ENCODE peak calls at places on chromosome 12, in ten cellular contexts. One of them, this sample, is unnamed.

GRCh38 chr12:89882051-89882450 is 173.4 kb upstream of the ATP2B1 start:
- DNase-seq in RWPE1: no peak
- DNase-seq in AG04450: no peak
- DNase-seq in SK-N-SH: no peak
- DNase-seq in HFFc6: no peak
- DNase-seq in tibial artery: no peak
- DNase-seq in lower lobe of right lung: no peak
- DNase-seq in upper lobe of right lung: no peak
- DNase-seq in bronchial epithelial cell: no peak
- DNase-seq in lower leg skin: no peak
- DNase-seq in this sample: no peak

GRCh38 chr12:128671528-128672042 is 152.2 kb downstream of the SLC15A4 start:
- DNase-seq in upper lobe of right lung: no peak
- DNase-seq in lower lobe of right lung: no peak
- DNase-seq in HFFc6: no peak
- DNase-seq in AG04450: no peak
- DNase-seq in lower leg skin: no peak
- DNase-seq in SK-N-SH: no peak
- DNase-seq in bronchial epithelial cell: no peak
- DNase-seq in RWPE1: no peak
- DNase-seq in tibial artery: no peak
- DNase-seq in this sample: no peak

GRCh38 chr12:32515137-32515860 is 115.9 kb downstream of the FGD4 start:
- DNase-seq in tibial artery: no peak
- DNase-seq in lower lobe of right lung: no peak
- DNase-seq in bronchial epithelial cell: no peak
- DNase-seq in SK-N-SH: no peak
- DNase-seq in upper lobe of right lung: no peak
- DNase-seq in HFFc6: no peak
- DNase-seq in lower leg skin: no peak
- DNase-seq in AG04450: no peak
- DNase-seq in RWPE1: no peak
- DNase-seq in this sample: no peak

GRCh38 chr12:13566286-13566685 is 369.8 kb downstream of the EMP1 start:
- DNase-seq in bronchial epithelial cell: peak
- DNase-seq in RWPE1: no peak
- DNase-seq in upper lobe of right lung: no peak
- DNase-seq in SK-N-SH: no peak
- DNase-seq in lower lobe of right lung: no peak
- DNase-seq in tibial artery: no peak
- DNase-seq in AG04450: no peak
- DNase-seq in HFFc6: no peak
- DNase-seq in lower leg skin: no peak
- DNase-seq in this sample: no peak

GRCh38 chr12:10455766-10456165 is 2.6 kb upstream of the KLRC1 start:
- DNase-seq in lower lobe of right lung: no peak
- DNase-seq in AG04450: no peak
- DNase-seq in tibial artery: no peak
- DNase-seq in RWPE1: no peak
- DNase-seq in bronchial epithelial cell: no peak
- DNase-seq in upper lobe of right lung: no peak
- DNase-seq in lower leg skin: no peak
- DNase-seq in SK-N-SH: no peak
- DNase-seq in HFFc6: no peak
- DNase-seq in this sample: no peak

GRCh38 chr12:75933136-75933535 is 98.4 kb downstream of the PHLDA1 start:
- DNase-seq in SK-N-SH: no peak
- DNase-seq in upper lobe of right lung: no peak
- DNase-seq in tibial artery: no peak
- DNase-seq in AG04450: peak
- DNase-seq in RWPE1: peak
- DNase-seq in HFFc6: peak
- DNase-seq in lower lobe of right lung: no peak
- DNase-seq in lower leg skin: no peak
- DNase-seq in bronchial epithelial cell: peak
- DNase-seq in this sample: peak

GRCh38 chr12:12562016-12562483 is 613 bp downstream of the DUSP16 start:
- DNase-seq in HFFc6: no peak
- DNase-seq in AG04450: no peak
- DNase-seq in lower lobe of right lung: peak
- DNase-seq in bronchial epithelial cell: no peak
- DNase-seq in SK-N-SH: no peak
- DNase-seq in tibial artery: no peak
- DNase-seq in lower leg skin: no peak
- DNase-seq in upper lobe of right lung: peak
- DNase-seq in RWPE1: no peak
- DNase-seq in this sample: no peak

GRCh38 chr12:19912996-19913395 is 455.3 kb upstream of the PDE3A start:
- DNase-seq in RWPE1: no peak
- DNase-seq in upper lobe of right lung: no peak
- DNase-seq in HFFc6: no peak
- DNase-seq in tibial artery: no peak
- DNase-seq in lower leg skin: no peak
- DNase-seq in AG04450: no peak
- DNase-seq in lower lobe of right lung: no peak
- DNase-seq in bronchial epithelial cell: no peak
- DNase-seq in SK-N-SH: no peak
- DNase-seq in this sample: no peak

GRCh38 chr12:21939435-21939834 is 1.8 kb downstream of the ABCC9 start:
- DNase-seq in AG04450: no peak
- DNase-seq in lower leg skin: no peak
- DNase-seq in RWPE1: no peak
- DNase-seq in tibial artery: no peak
- DNase-seq in SK-N-SH: no peak
- DNase-seq in upper lobe of right lung: no peak
- DNase-seq in lower lobe of right lung: no peak
- DNase-seq in HFFc6: no peak
- DNase-seq in bronchial epithelial cell: no peak
- DNase-seq in this sample: no peak

GRCh38 chr12:21940972-21941521 is at the start of gene ABCC9:
- DNase-seq in HFFc6: no peak
- DNase-seq in bronchial epithelial cell: peak
- DNase-seq in lower lobe of right lung: peak
- DNase-seq in AG04450: no peak
- DNase-seq in upper lobe of right lung: peak
- DNase-seq in tibial artery: peak
- DNase-seq in RWPE1: no peak
- DNase-seq in lower leg skin: peak
- DNase-seq in SK-N-SH: peak
- DNase-seq in this sample: no peak

GRCh38 chr12:21942377-21942703 is 1.1 kb upstream of the ABCC9 start:
- DNase-seq in SK-N-SH: no peak
- DNase-seq in AG04450: no peak
- DNase-seq in RWPE1: no peak
- DNase-seq in HFFc6: no peak
- DNase-seq in lower lobe of right lung: peak
- DNase-seq in upper lobe of right lung: no peak
- DNase-seq in tibial artery: no peak
- DNase-seq in bronchial epithelial cell: no peak
- DNase-seq in lower leg skin: no peak
- DNase-seq in this sample: no peak

GRCh38 chr12:21940549-21940948 is 677 bp downstream of the ABCC9 start:
- DNase-seq in HFFc6: no peak
- DNase-seq in upper lobe of right lung: peak
- DNase-seq in lower leg skin: no peak
- DNase-seq in bronchial epithelial cell: peak
- DNase-seq in RWPE1: no peak
- DNase-seq in lower lobe of right lung: no peak
- DNase-seq in tibial artery: no peak
- DNase-seq in AG04450: no peak
- DNase-seq in SK-N-SH: no peak
- DNase-seq in this sample: no peak

DNA sequence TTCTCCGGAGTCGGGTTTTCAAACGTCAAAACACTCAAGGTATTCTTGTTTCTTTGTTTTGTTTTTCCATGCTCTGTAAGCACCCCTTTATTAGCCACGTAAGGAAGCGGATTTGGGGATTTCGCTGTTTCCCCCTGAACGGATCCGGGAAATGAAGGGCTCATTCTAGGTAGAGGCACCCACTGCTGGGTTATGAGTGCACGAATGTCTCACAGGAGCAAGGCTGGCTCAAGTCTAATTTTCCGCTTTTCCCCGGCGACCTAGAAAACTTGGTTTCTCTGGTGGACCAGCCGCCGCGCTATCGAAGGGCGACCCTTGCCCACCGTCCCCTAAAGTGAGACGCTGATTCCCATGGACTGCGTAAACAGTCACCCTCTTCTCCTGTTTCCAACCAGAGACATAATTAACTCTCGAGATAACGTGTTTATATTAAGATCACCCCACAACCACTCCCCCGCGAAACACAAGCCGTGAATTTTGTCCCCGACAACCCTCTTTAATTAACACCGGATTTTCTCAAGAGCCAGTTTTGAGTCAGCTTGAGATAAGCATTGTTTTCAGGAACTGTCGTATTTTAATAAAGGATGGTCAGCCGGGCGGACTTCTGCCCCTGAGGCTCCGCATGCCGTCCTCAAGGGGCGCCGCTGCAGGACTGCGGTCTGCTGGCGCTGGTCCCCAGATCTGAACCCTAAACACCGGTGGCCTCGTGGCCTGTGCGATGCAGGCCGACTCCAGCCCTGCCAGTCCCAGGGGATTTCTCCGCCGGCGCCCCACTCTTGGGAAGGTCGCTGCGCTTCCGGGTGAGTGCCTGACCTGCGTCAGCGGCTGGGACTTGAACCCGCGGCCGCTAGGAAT is 523 bp upstream of the ABCC9 start:
- DNase-seq in lower leg skin: peak
- DNase-seq in AG04450: no peak
- DNase-seq in HFFc6: no peak
- DNase-seq in RWPE1: no peak
- DNase-seq in tibial artery: peak
- DNase-seq in lower lobe of right lung: peak
- DNase-seq in bronchial epithelial cell: peak
- DNase-seq in SK-N-SH: peak
- DNase-seq in upper lobe of right lung: peak
- DNase-seq in this sample: no peak
- TF ChIP-seq CTCF in lower leg skin: no peak
- TF ChIP-seq CTCF in AG04450: peak
- TF ChIP-seq CTCF in HFFc6: peak
- TF ChIP-seq CTCF in RWPE1: no peak
- TF ChIP-seq CTCF in tibial artery: peak
- TF ChIP-seq CTCF in lower lobe of right lung: peak
- TF ChIP-seq CTCF in bronchial epithelial cell: peak
- TF ChIP-seq CTCF in SK-N-SH: peak
- TF ChIP-seq CTCF in upper lobe of right lung: peak
- TF ChIP-seq CTCF in this sample: peak

GRCh38 chr12:83390186-83390585 is 703.5 kb downstream of the TMTC2 start:
- DNase-seq in RWPE1: no peak
- DNase-seq in upper lobe of right lung: no peak
- DNase-seq in lower lobe of right lung: no peak
- DNase-seq in HFFc6: no peak
- DNase-seq in lower leg skin: no peak
- DNase-seq in AG04450: no peak
- DNase-seq in bronchial epithelial cell: no peak
- DNase-seq in SK-N-SH: no peak
- DNase-seq in tibial artery: no peak
- DNase-seq in this sample: no peak

GRCh38 chr12:83388551-83388950 is 701.8 kb downstream of the TMTC2 start:
- DNase-seq in HFFc6: no peak
- DNase-seq in bronchial epithelial cell: no peak
- DNase-seq in tibial artery: no peak
- DNase-seq in lower lobe of right lung: no peak
- DNase-seq in RWPE1: no peak
- DNase-seq in upper lobe of right lung: no peak
- DNase-seq in AG04450: no peak
- DNase-seq in SK-N-SH: no peak
- DNase-seq in lower leg skin: no peak
- DNase-seq in this sample: no peak

GRCh38 chr12:83389237-83389996 is 702.7 kb downstream of the TMTC2 start:
- DNase-seq in HFFc6: no peak
- DNase-seq in lower lobe of right lung: peak
- DNase-seq in bronchial epithelial cell: no peak
- DNase-seq in AG04450: no peak
- DNase-seq in upper lobe of right lung: peak
- DNase-seq in lower leg skin: no peak
- DNase-seq in RWPE1: no peak
- DNase-seq in SK-N-SH: no peak
- DNase-seq in tibial artery: no peak
- DNase-seq in this sample: no peak
- TF ChIP-seq CTCF in HFFc6: no peak
- TF ChIP-seq CTCF in lower lobe of right lung: peak
- TF ChIP-seq CTCF in bronchial epithelial cell: peak
- TF ChIP-seq CTCF in AG04450: no peak
- TF ChIP-seq CTCF in upper lobe of right lung: no peak
- TF ChIP-seq CTCF in lower leg skin: no peak
- TF ChIP-seq CTCF in RWPE1: no peak
- TF ChIP-seq CTCF in SK-N-SH: peak
- TF ChIP-seq CTCF in tibial artery: no peak
- TF ChIP-seq CTCF in this sample: no peak

DNA sequence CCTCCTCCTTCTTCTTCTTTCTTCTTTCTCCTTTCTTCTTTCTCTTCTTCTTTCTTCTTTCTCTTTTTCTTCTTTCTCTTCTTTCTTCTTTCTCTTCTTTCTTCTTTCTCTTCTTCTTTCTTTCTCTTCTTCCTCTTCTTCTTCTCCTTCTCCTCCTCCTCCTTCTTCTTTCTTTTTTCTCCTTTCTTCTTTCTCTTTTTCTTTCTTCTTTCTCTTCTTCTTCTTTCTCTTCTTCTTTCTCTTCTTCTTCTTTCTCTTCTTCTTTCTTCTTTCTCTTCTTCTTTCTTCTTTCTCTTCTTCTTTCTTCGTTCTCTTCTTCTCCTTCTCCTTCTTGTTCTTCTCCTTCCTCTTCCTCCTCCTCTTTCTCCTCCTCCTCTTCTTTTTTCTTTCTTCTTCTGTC is 1230.7 kb upstream of the USP15 start:
- DNase-seq in lower leg skin: no peak
- DNase-seq in AG04450: no peak
- DNase-seq in RWPE1: no peak
- DNase-seq in upper lobe of right lung: no peak
- DNase-seq in lower lobe of right lung: no peak
- DNase-seq in bronchial epithelial cell: no peak
- DNase-seq in SK-N-SH: no peak
- DNase-seq in tibial artery: no peak
- DNase-seq in HFFc6: no peak
- DNase-seq in this sample: no peak
- TF ChIP-seq CTCF in lower leg skin: no peak
- TF ChIP-seq CTCF in AG04450: no peak
- TF ChIP-seq CTCF in RWPE1: no peak
- TF ChIP-seq CTCF in upper lobe of right lung: no peak
- TF ChIP-seq CTCF in lower lobe of right lung: no peak
- TF ChIP-seq CTCF in bronchial epithelial cell: no peak
- TF ChIP-seq CTCF in SK-N-SH: no peak
- TF ChIP-seq CTCF in tibial artery: no peak
- TF ChIP-seq CTCF in HFFc6: no peak
- TF ChIP-seq CTCF in this sample: no peak

GRCh38 chr12:62468394-62468793 is 1.8 kb downstream of the MON2 start:
- DNase-seq in lower lobe of right lung: no peak
- DNase-seq in AG04450: no peak
- DNase-seq in tibial artery: no peak
- DNase-seq in upper lobe of right lung: no peak
- DNase-seq in bronchial epithelial cell: no peak
- DNase-seq in SK-N-SH: no peak
- DNase-seq in RWPE1: no peak
- DNase-seq in lower leg skin: no peak
- DNase-seq in HFFc6: no peak
- DNase-seq in this sample: no peak

GRCh38 chr12:62468935-62469334 is 2.3 kb downstream of the MON2 start:
- DNase-seq in lower leg skin: no peak
- DNase-seq in HFFc6: no peak
- DNase-seq in AG04450: no peak
- DNase-seq in upper lobe of right lung: no peak
- DNase-seq in SK-N-SH: no peak
- DNase-seq in bronchial epithelial cell: no peak
- DNase-seq in lower lobe of right lung: no peak
- DNase-seq in RWPE1: no peak
- DNase-seq in tibial artery: no peak
- DNase-seq in this sample: no peak

GRCh38 chr12:62466018-62466595 is 519 bp upstream of the MON2 start:
- DNase-seq in lower lobe of right lung: no peak
- DNase-seq in AG04450: no peak
- DNase-seq in bronchial epithelial cell: peak
- DNase-seq in HFFc6: peak
- DNase-seq in SK-N-SH: peak
- DNase-seq in tibial artery: peak
- DNase-seq in lower leg skin: peak
- DNase-seq in RWPE1: peak
- DNase-seq in upper lobe of right lung: no peak
- DNase-seq in this sample: no peak

GRCh38 chr12:62469704-62470103 is 3.1 kb downstream of the MON2 start:
- DNase-seq in bronchial epithelial cell: no peak
- DNase-seq in HFFc6: no peak
- DNase-seq in AG04450: no peak
- DNase-seq in tibial artery: no peak
- DNase-seq in SK-N-SH: no peak
- DNase-seq in lower leg skin: no peak
- DNase-seq in RWPE1: no peak
- DNase-seq in lower lobe of right lung: no peak
- DNase-seq in upper lobe of right lung: no peak
- DNase-seq in this sample: no peak

GRCh38 chr12:62466596-62467411 is at the start of gene MON2:
- DNase-seq in HFFc6: peak
- DNase-seq in tibial artery: peak
- DNase-seq in RWPE1: peak
- DNase-seq in lower lobe of right lung: peak
- DNase-seq in AG04450: peak
- DNase-seq in lower leg skin: peak
- DNase-seq in bronchial epithelial cell: peak
- DNase-seq in upper lobe of right lung: peak
- DNase-seq in SK-N-SH: peak
- DNase-seq in this sample: peak
- TF ChIP-seq CTCF in HFFc6: no peak
- TF ChIP-seq CTCF in tibial artery: no peak
- TF ChIP-seq CTCF in RWPE1: no peak
- TF ChIP-seq CTCF in lower lobe of right lung: no peak
- TF ChIP-seq CTCF in AG04450: no peak
- TF ChIP-seq CTCF in lower leg skin: no peak
- TF ChIP-seq CTCF in bronchial epithelial cell: no peak
- TF ChIP-seq CTCF in upper lobe of right lung: no peak
- TF ChIP-seq CTCF in SK-N-SH: no peak
- TF ChIP-seq CTCF in this sample: no peak

This sample was measured in astrocyte of the cerebellum.